ENCODE peak calls at places on chromosomes 6 and 20, in ten cellular contexts. U is globus pallidus, N is activated T-cell treated with anti-CD3 and anti-CD28 coated beads for 1 hour, Z is hippocampal formation, F is EH, K is left ventricle myocardium inferior, Y is frontal cortex, V is cardiac fibroblast, G is HFF-Myc, S is stromal cell of bone marrow. W is an unnamed sample.

GRCh38 chr6:110415297-110415916 is at the start of gene DDO:
- DNase-seq in V (peak; percentile 29), Y (peak; percentile 66), F (peak; percentile 56), G (no peak), U (peak; percentile 94), Z (peak; percentile 87), N (no peak), S (peak; percentile 50), K (peak; percentile 86), W (peak; percentile 49)

GRCh38 chr6:21993841-21994240 is 303.0 kb downstream of the PRL start:
- DNase-seq in G (no peak), K (no peak), V (no peak), Z (no peak), F (no peak), U (no peak), Y (no peak), N (no peak), S (no peak), W (no peak)

GRCh38 chr6:4185419-4185818 is 50.0 kb upstream of the ECI2 start:
- DNase-seq in V (peak; percentile 7), S (no peak), Y (no peak), K (no peak), Z (no peak), N (no peak), F (no peak), G (no peak), U (no peak), W (no peak)

GRCh38 chr6:33684428-33684896 is 27.0 kb downstream of the UQCC2 start:
- DNase-seq in Y (no peak), N (no peak), F (no peak), S (no peak), V (no peak), U (no peak), G (no peak), K (no peak), Z (no peak), W (no peak)

GRCh38 chr20:2408111-2408510 is 27.4 kb downstream of the TGM6 start:
- DNase-seq in Z (no peak), Y (no peak), S (no peak), K (no peak), F (no peak), U (no peak), N (no peak), V (no peak), G (no peak), W (no peak)

GRCh38 chr6:24576452-24576851 is 69.5 kb downstream of the KIAA0319 start:
- DNase-seq in U (no peak), K (no peak), N (no peak), Z (no peak), S (no peak), F (no peak), G (no peak), V (no peak), Y (no peak), W (no peak)

GRCh38 chr20:64100946-64101688 is 6.2 kb downstream of the NPBWR2 start:
- DNase-seq in K (no peak), N (no peak), U (no peak), Y (no peak), V (no peak), S (no peak), F (no peak), G (no peak), Z (no peak), W (no peak)

GRCh38 chr6:25596928-25597818 is 54.8 kb upstream of the SCGN start:
- DNase-seq in Z (no peak), K (no peak), S (no peak), N (no peak), Y (no peak), V (peak; percentile 3), U (no peak), F (peak; percentile 17), G (no peak), W (no peak)

GRCh38 chr6:101830501-101831031 is 437.1 kb downstream of the GRIK2 start:
- DNase-seq in S (peak; percentile 22), V (peak; percentile 60), Z (no peak), F (peak; percentile 79), G (no peak), K (no peak), N (no peak), Y (no peak), U (no peak), W (peak; percentile 46)

W was measured in ELR.